ENCODE peak calls at places on chromosome 15, in seven cellular contexts. T is HCT116, F is tibial nerve, C is NB4, S is lower leg skin, H is IMR-90, Y is stomach. D is an unnamed sample.

GRCh38 chr15:96268421-96269204 is 61.9 kb upstream of the NR2F2 start:
- DNase-seq in T (no peak), F (no peak), H (peak), S (no peak), Y (no peak), C (no peak), D (no peak)

GRCh38 chr15:40441012-40441735 is 421 bp downstream of the BAHD1 start:
- DNase-seq in Y (no peak), F (no peak), S (no peak), C (no peak), T (no peak), H (no peak), D (no peak)

GRCh38 chr15:72492733-72493132 is 18.6 kb downstream of the ARIH1 start:
- DNase-seq in Y (no peak), H (no peak), S (no peak), T (no peak), F (no peak), C (no peak), D (no peak)

GRCh38 chr15:39034816-39035215 is 470.2 kb upstream of the RASGRP1 start:
- DNase-seq in H (no peak), S (no peak), F (no peak), C (no peak), T (no peak), Y (no peak), D (no peak)

GRCh38 chr15:27495963-27496459 is 525.0 kb downstream of the GABRG3 start:
- DNase-seq in F (no peak), S (no peak), H (no peak), C (no peak), Y (no peak), T (no peak), D (no peak)

GRCh38 chr15:82043130-82043673 is 2.6 kb downstream of the MEX3B start:
- DNase-seq in S (no peak), C (no peak), F (no peak), H (no peak), Y (no peak), T (no peak), D (no peak)

GRCh38 chr15:25481208-25481862 is 42.5 kb upstream of the UBE3A start:
- DNase-seq in Y (no peak), F (no peak), S (no peak), T (no peak), H (no peak), C (no peak), D (no peak)

GRCh38 chr15:48536681-48537091 is 108.8 kb downstream of the FBN1 start:
- DNase-seq in S (no peak), Y (no peak), H (peak), T (no peak), C (no peak), F (no peak), D (no peak)

GRCh38 chr15:82788496-82788895 is 17.4 kb downstream of the FSD2 start:
- DNase-seq in H (no peak), T (no peak), F (no peak), C (no peak), Y (no peak), S (no peak), D (no peak)

GRCh38 chr15:73809728-73810501 is 56.8 kb upstream of the INSYN1 start:
- DNase-seq in H (no peak), C (peak), F (no peak), S (no peak), T (no peak), Y (no peak), D (no peak)

GRCh38 chr15:77864211-77865105 is 213.1 kb downstream of the TBC1D2B start:
- DNase-seq in T (no peak), Y (no peak), S (no peak), C (no peak), H (no peak), F (no peak), D (no peak)

GRCh38 chr15:56759450-56759845 is 26.1 kb upstream of the ZNF280D start:
- DNase-seq in T (no peak), F (peak), Y (peak), H (peak), C (no peak), S (no peak), D (peak)

GRCh38 chr15:27589260-27589659 is 509.9 kb downstream of the OCA2 start:
- DNase-seq in C (no peak), F (no peak), H (no peak), Y (no peak), T (no peak), S (no peak), D (no peak)

GRCh38 chr15:79002631-79003030 is 57.8 kb upstream of the CTSH start:
- DNase-seq in Y (no peak), F (no peak), S (no peak), H (no peak), T (no peak), C (peak), D (no peak)

GRCh38 chr15:90637693-90638092 is 79.5 kb upstream of the BLM start:
- DNase-seq in C (no peak), T (no peak), H (no peak), F (no peak), S (no peak), Y (no peak), D (no peak)

GRCh38 chr15:50485389-50485788 is 61.1 kb downstream of the USP50 start:
- DNase-seq in F (no peak), S (no peak), Y (no peak), C (no peak), T (no peak), H (no peak), D (no peak)

GRCh38 chr15:76998661-76999285 is 3.8 kb downstream of the PSTPIP1 start:
- DNase-seq in C (no peak), F (no peak), H (no peak), Y (no peak), T (no peak), S (no peak), D (no peak)

GRCh38 chr15:71599404-71600225 is 210.7 kb upstream of the NR2E3 start:
- DNase-seq in S (no peak), T (no peak), C (no peak), F (no peak), Y (peak), H (no peak), D (no peak)

GRCh38 chr15:21261396-21261964 is 178.8 kb downstream of the POTEB3 start:
- DNase-seq in H (no peak), S (no peak), C (no peak), Y (no peak), F (no peak), T (no peak), D (no peak)

GRCh38 chr15:27058939-27059338 is 88.0 kb downstream of the GABRG3 start:
- DNase-seq in Y (no peak), C (no peak), F (no peak), S (no peak), H (no peak), T (no peak), D (no peak)

GRCh38 chr15:22888120-22888859 is 49.8 kb downstream of the NIPA2 start:
- DNase-seq in F (no peak), C (no peak), S (no peak), H (peak), T (no peak), Y (no peak), D (no peak)

GRCh38 chr15:68802373-68802772 is 18.3 kb downstream of the ANP32A start:
- DNase-seq in F (no peak), S (no peak), C (no peak), H (no peak), Y (no peak), T (no peak), D (no peak)

GRCh38 chr15:93035953-93036810 is 52.8 kb downstream of the RGMA start:
- DNase-seq in C (peak), H (peak), S (no peak), Y (peak), T (peak), F (peak), D (peak)

GRCh38 chr15:74173545-74174215 is at the start of gene ISLR:
- DNase-seq in T (no peak), H (peak), F (peak), Y (no peak), C (no peak), S (peak), D (no peak)

GRCh38 chr15:58292761-58293175 is 139.0 kb upstream of the LIPC start:
- DNase-seq in C (no peak), T (no peak), Y (no peak), F (no peak), H (peak), S (no peak), D (no peak)

GRCh38 chr15:60838206-60838605 is 359.3 kb upstream of the ICE2 start:
- DNase-seq in F (no peak), S (no peak), H (no peak), T (no peak), Y (no peak), C (no peak), D (no peak)

GRCh38 chr15:89760303-89761008 is 9.4 kb upstream of the MESP1 start:
- DNase-seq in Y (peak), C (peak), H (peak), S (peak), F (peak), T (peak), D (peak)

GRCh38 chr15:71261934-71262333 is 146.7 kb downstream of the THSD4 start:
- DNase-seq in F (no peak), S (no peak), H (no peak), T (no peak), Y (no peak), C (no peak), D (no peak)

GRCh38 chr15:78790027-78790426 is 21.2 kb downstream of the ADAMTS7 start:
- DNase-seq in Y (no peak), C (peak), T (no peak), S (no peak), H (no peak), F (no peak), D (no peak)

GRCh38 chr15:53693729-53694533 is 65.5 kb downstream of the WDR72 start:
- DNase-seq in S (peak), F (no peak), T (no peak), H (no peak), C (no peak), Y (peak), D (no peak)

GRCh38 chr15:49096090-49096750 is 50.0 kb upstream of the SECISBP2L start:
- DNase-seq in S (no peak), Y (no peak), H (no peak), F (no peak), T (no peak), C (peak), D (no peak)

GRCh38 chr15:73602444-73602843 is 30.7 kb downstream of the NPTN start:
- DNase-seq in Y (no peak), S (no peak), T (no peak), H (no peak), F (no peak), C (peak), D (no peak)

GRCh38 chr15:79084308-79084968 is 6.1 kb downstream of the RASGRF1 start:
- DNase-seq in C (no peak), T (no peak), F (no peak), S (no peak), Y (no peak), H (no peak), D (no peak)

GRCh38 chr15:76252249-76252648 is 59.0 kb downstream of the ETFA start:
- DNase-seq in Y (no peak), C (no peak), S (no peak), F (no peak), T (no peak), H (no peak), D (no peak)

GRCh38 chr15:99476413-99477222 is 89.2 kb upstream of the MEF2A start:
- DNase-seq in F (peak), C (peak), T (no peak), Y (peak), H (peak), S (peak), D (peak)

GRCh38 chr15:94324835-94325767 is 93.7 kb downstream of the MCTP2 start:
- DNase-seq in Y (peak), S (no peak), T (no peak), F (no peak), C (no peak), H (no peak), D (no peak)

GRCh38 chr15:62697636-62698035 is 344.9 kb upstream of the TPM1 start:
- DNase-seq in Y (no peak), C (no peak), T (no peak), S (no peak), H (no peak), F (no peak), D (no peak)
- TF ChIP-seq POLR2A in Y (no peak), C (no peak), T (no peak), S (no peak), H (no peak), F (no peak), D (no peak)

GRCh38 chr15:43096411-43096810 is 9.4 kb downstream of the UBR1 start:
- DNase-seq in F (no peak), Y (no peak), T (no peak), C (no peak), H (peak), S (no peak), D (no peak)

GRCh38 chr15:43095708-43096347 is 10.0 kb downstream of the UBR1 start:
- DNase-seq in Y (no peak), H (peak), T (no peak), C (no peak), F (no peak), S (no peak), D (no peak)

GRCh38 chr15:43095243-43095642 is 10.6 kb downstream of the UBR1 start:
- DNase-seq in S (no peak), F (no peak), T (no peak), H (peak), C (no peak), Y (no peak), D (no peak)

GRCh38 chr15:43093026-43093425 is 12.8 kb downstream of the UBR1 start:
- DNase-seq in Y (no peak), H (peak), T (no peak), F (no peak), C (peak), S (no peak), D (no peak)

DNA sequence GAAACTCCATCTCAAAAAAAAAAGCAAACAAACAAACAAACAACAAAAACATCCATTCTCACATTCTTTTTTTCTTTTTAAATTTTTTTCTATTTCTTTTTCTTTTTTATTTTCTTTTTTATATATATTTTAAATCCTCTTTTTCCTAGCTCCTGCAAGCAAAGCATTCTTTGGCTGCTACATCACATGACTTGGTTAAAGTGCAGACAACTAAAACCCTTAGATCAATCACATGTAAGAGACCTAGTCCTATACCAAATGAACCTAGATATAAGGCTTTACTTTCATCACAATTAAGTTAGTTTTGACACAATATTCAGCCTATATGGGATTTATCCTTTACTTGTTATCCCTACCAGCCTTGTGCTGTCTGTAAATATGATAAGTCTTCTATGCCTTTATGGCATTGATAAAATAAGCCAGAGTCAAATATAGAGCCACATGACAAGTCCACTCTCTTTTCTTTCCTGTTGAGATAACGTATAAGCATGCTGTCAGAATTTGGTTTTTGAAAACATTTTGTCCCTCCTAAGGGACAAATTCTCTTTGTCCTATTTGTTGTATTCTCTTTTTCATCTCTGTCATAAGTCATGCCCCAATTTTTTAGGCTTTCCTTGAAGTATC is 11.3 kb downstream of the UBR1 start:
- DNase-seq in S (no peak), C (no peak), H (no peak), T (no peak), Y (no peak), F (no peak), D (no peak)
- TF ChIP-seq POLR2A in S (no peak), C (no peak), H (no peak), T (no peak), Y (no peak), F (no peak), D (no peak)

DNA sequence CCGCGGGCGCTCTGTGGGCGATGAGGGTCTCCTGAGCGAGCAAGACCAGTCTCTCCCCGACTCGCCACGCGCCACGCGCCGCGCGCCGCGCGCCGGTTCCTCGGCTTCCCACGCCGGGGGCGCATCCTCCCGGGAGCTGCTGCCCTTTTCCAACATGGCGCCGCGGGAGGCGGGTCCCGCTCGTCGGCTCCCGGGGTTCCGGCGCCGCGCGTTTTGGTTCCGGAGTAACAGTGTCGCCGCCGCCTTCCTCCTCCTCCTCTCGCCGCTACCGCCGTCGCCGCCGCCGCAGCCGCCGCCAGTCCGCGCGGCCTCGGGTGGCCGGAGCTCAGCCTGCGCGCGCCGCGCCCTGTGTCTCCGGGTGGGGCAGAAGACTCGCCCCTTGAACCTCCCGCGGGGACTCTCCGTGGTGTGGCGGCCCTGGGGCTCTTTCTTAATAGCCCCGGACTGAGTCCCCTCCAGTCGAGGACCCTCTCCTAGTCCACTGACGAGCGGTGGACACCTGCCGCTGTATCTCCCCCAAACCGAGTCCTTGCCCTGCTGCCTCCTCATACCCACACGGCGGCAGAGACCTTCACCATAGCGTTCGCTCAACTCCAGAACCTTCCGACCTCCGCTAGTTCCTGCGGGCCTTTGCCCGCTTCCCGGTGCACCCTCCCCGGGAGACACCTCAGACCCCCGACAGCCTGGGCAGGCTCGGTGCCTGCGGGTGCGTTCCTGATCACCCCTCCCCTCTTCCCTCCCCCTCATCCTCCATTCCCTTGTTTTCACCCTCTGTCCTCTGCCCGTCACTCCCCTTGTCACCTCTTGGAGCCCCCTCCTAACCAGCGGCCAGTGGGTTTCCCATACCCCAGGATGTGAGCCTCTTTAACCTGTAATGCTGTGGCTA is at the start of gene MAP2K5:
- DNase-seq in T (no peak), S (peak), H (peak), F (peak), C (peak), Y (peak), D (peak)
- TF ChIP-seq POLR2A in T (peak), S (peak), H (no peak), F (peak), C (peak), Y (no peak), D (peak)

GRCh38 chr15:65529754-65530317 is 427 bp upstream of the HACD3 start:
- DNase-seq in S (no peak), T (no peak), Y (no peak), F (no peak), C (no peak), H (no peak), D (no peak)

GRCh38 chr15:65532738-65533051 is 2.4 kb downstream of the HACD3 start:
- DNase-seq in S (no peak), F (no peak), T (no peak), H (peak), C (no peak), Y (no peak), D (no peak)

GRCh38 chr15:65533057-65533752 is 2.9 kb downstream of the HACD3 start:
- DNase-seq in H (peak), T (no peak), F (no peak), Y (no peak), S (no peak), C (no peak), D (no peak)

GRCh38 chr15:65528461-65529060 is 1.7 kb upstream of the HACD3 start:
- DNase-seq in Y (no peak), S (no peak), F (no peak), T (no peak), H (no peak), C (no peak), D (no peak)

GRCh38 chr15:65530318-65531111 is at the start of gene HACD3:
- DNase-seq in Y (peak), H (peak), S (peak), F (peak), C (peak), T (peak), D (peak)
- TF ChIP-seq POLR2A in Y (no peak), H (no peak), S (peak), F (no peak), C (peak), T (peak), D (peak)

GRCh38 chr15:31871887-31872281 is 158.4 kb upstream of the CHRNA7 start:
- DNase-seq in T (no peak), F (no peak), S (no peak), H (no peak), Y (no peak), C (no peak), D (no peak)

GRCh38 chr15:31871159-31871886 is 159.0 kb upstream of the CHRNA7 start:
- DNase-seq in F (no peak), C (peak), Y (no peak), S (no peak), H (no peak), T (no peak), D (no peak)

GRCh38 chr15:31867536-31868442 is 162.5 kb upstream of the CHRNA7 start:
- DNase-seq in S (no peak), T (peak), F (no peak), C (peak), H (peak), Y (peak), D (no peak)

GRCh38 chr15:31869640-31870335 is 160.5 kb upstream of the CHRNA7 start:
- DNase-seq in C (no peak), Y (no peak), T (no peak), F (no peak), H (no peak), S (no peak), D (no peak)

DNA sequence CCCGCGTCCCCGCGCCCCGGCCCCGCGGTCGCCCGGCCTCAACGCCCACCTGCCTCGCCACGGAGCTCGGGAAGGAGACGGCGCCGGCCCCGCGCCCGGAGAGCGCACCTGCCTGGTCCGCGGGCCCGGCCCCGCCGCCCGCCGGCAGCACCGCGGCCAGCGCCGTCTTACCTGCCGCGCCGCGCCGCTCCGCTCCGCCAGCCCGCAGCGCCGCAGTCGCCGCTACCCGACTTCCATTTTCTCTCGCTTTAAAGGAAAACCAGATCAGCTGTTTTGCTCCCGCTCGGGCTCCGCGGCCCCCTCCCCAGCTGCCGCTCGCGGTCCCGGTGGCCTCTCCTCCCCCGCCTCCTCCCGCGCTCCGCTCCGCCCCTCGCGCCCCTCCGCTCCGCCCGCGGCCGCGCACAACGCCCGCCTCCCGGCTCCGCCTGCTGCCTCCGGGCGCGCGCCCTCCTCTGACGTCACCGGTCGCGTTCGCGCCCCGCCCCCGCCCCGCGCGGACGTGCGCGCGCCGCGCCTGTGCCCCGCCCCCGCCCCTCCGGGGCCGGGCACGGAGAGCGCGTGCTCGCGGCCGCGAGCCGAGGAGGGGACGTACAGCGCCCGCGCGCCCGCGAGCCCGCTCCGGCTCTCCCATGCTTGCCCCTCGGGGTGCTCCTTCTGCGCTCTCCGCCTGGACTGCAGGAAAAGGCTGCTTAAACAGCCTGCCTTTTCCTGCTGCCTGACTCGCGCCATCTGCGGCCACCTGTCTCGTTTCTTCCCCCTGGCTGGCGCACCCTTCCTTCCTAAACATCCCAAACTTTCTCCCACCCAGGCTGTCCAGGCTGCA is 159.8 kb upstream of the CHRNA7 start:
- DNase-seq in C (peak), T (peak), S (peak), F (peak), Y (peak), H (peak), D (peak)
- TF ChIP-seq POLR2A in C (peak), T (no peak), S (no peak), F (no peak), Y (no peak), H (no peak), D (peak)